ENCODE peak calls at places on chromosomes 6 and 20, in six cellular contexts. One of them, this sample, is unnamed.

GRCh38 chr20:48823960-48824497 is 3.8 kb downstream of the PREX1 start:
- DNase-seq in HTR-8/SVneo: peak
- DNase-seq in non-pigmented ciliary epithelial cell: peak
- DNase-seq in glutamatergic neuron: no peak
- DNase-seq in AG08395: peak
- DNase-seq in esophagus squamous epithelium: no peak
- DNase-seq in this sample: no peak

GRCh38 chr6:157089258-157089657 is 234.1 kb downstream of the TMEM242 start:
- DNase-seq in HTR-8/SVneo: no peak
- DNase-seq in non-pigmented ciliary epithelial cell: no peak
- DNase-seq in glutamatergic neuron: no peak
- DNase-seq in AG08395: peak
- DNase-seq in esophagus squamous epithelium: no peak
- DNase-seq in this sample: no peak

GRCh38 chr6:166567813-166568212 is 18.7 kb downstream of the RAMACL start:
- DNase-seq in HTR-8/SVneo: no peak
- DNase-seq in non-pigmented ciliary epithelial cell: no peak
- DNase-seq in glutamatergic neuron: no peak
- DNase-seq in AG08395: no peak
- DNase-seq in esophagus squamous epithelium: no peak
- DNase-seq in this sample: no peak

GRCh38 chr6:1856381-1856780 is 246.7 kb downstream of the FOXC1 start:
- DNase-seq in HTR-8/SVneo: peak
- DNase-seq in non-pigmented ciliary epithelial cell: no peak
- DNase-seq in glutamatergic neuron: no peak
- DNase-seq in AG08395: no peak
- DNase-seq in esophagus squamous epithelium: no peak
- DNase-seq in this sample: no peak

GRCh38 chr6:142441716-142442115 is 139.9 kb downstream of the ADGRG6 start:
- DNase-seq in HTR-8/SVneo: no peak
- DNase-seq in non-pigmented ciliary epithelial cell: no peak
- DNase-seq in glutamatergic neuron: no peak
- DNase-seq in AG08395: no peak
- DNase-seq in esophagus squamous epithelium: no peak
- DNase-seq in this sample: no peak

GRCh38 chr20:50921055-50921454 is 10.2 kb downstream of the ADNP start:
- DNase-seq in HTR-8/SVneo: no peak
- DNase-seq in non-pigmented ciliary epithelial cell: no peak
- DNase-seq in glutamatergic neuron: no peak
- DNase-seq in AG08395: peak
- DNase-seq in esophagus squamous epithelium: no peak
- DNase-seq in this sample: no peak

GRCh38 chr6:16184129-16184528 is 54.3 kb upstream of the GMPR start:
- DNase-seq in HTR-8/SVneo: peak
- DNase-seq in non-pigmented ciliary epithelial cell: no peak
- DNase-seq in glutamatergic neuron: no peak
- DNase-seq in AG08395: peak
- DNase-seq in esophagus squamous epithelium: no peak
- DNase-seq in this sample: no peak

GRCh38 chr6:56719310-56719709 is 76.6 kb upstream of the DST start:
- DNase-seq in HTR-8/SVneo: no peak
- DNase-seq in non-pigmented ciliary epithelial cell: no peak
- DNase-seq in glutamatergic neuron: no peak
- DNase-seq in AG08395: no peak
- DNase-seq in esophagus squamous epithelium: no peak
- DNase-seq in this sample: no peak

GRCh38 chr20:609371-609964 is 641 bp downstream of the TCF15 start:
- DNase-seq in HTR-8/SVneo: no peak
- DNase-seq in non-pigmented ciliary epithelial cell: no peak
- DNase-seq in glutamatergic neuron: peak
- DNase-seq in AG08395: no peak
- DNase-seq in esophagus squamous epithelium: no peak
- DNase-seq in this sample: no peak

GRCh38 chr6:82247634-82248232 is at the start of gene IBTK:
- DNase-seq in HTR-8/SVneo: peak
- DNase-seq in non-pigmented ciliary epithelial cell: no peak
- DNase-seq in glutamatergic neuron: peak
- DNase-seq in AG08395: peak
- DNase-seq in esophagus squamous epithelium: peak
- DNase-seq in this sample: peak

GRCh38 chr6:144008501-144009245 is 614 bp upstream of the PLAGL1 start:
- DNase-seq in HTR-8/SVneo: no peak
- DNase-seq in non-pigmented ciliary epithelial cell: no peak
- DNase-seq in glutamatergic neuron: no peak
- DNase-seq in AG08395: no peak
- DNase-seq in esophagus squamous epithelium: no peak
- DNase-seq in this sample: no peak

This sample was measured in osteocyte.